ENCODE peak calls at places on chromosomes 5 and 9, in six cellular contexts. V is 8988T, S is posterior cingulate gyrus, R is Peyer's patch, U is GM19239, M is EL. B is an unnamed sample.
A peak's percentile ranks its signal among the peaks of the same experiment; 100 is the strongest.

GRCh38 chr5:174311531-174312269 is 266.2 kb downstream of the NSG2 start:
- DNase-seq in V (peak; percentile 83), S (peak; percentile 94), R (peak; percentile 77), U (peak; percentile 78), M (peak; percentile 56), B (peak; percentile 60)

GRCh38 chr5:67623078-67623477 is 426.5 kb upstream of the CD180 start:
- DNase-seq in V (no peak), S (no peak), R (no peak), U (no peak), M (no peak), B (no peak)

GRCh38 chr5:57442080-57442839 is 40.4 kb downstream of the ACTBL2 start:
- DNase-seq in V (no peak), S (no peak), R (no peak), U (no peak), M (peak; percentile 88), B (no peak)

GRCh38 chr5:166068547-166069335 is 2222.7 kb upstream of the WWC1 start:
- DNase-seq in V (no peak), S (no peak), R (no peak), U (no peak), M (no peak), B (no peak)

GRCh38 chr5:168443950-168444700 is 42.1 kb upstream of the RARS1 start:
- DNase-seq in V (no peak), S (no peak), R (no peak), U (no peak), M (no peak), B (no peak)

GRCh38 chr5:124402144-124402581 is 344.3 kb downstream of the ZNF608 start:
- DNase-seq in V (no peak), S (no peak), R (no peak), U (no peak), M (peak; percentile 60), B (no peak)

GRCh38 chr5:50767588-50767987 is 101.2 kb downstream of the PARP8 start:
- DNase-seq in V (no peak), S (no peak), R (no peak), U (no peak), M (peak; percentile 30), B (no peak)

GRCh38 chr9:135038826-135039225 is 48.6 kb upstream of the OLFM1 start:
- DNase-seq in V (no peak), S (peak; percentile 51), R (peak; percentile 12), U (no peak), M (no peak), B (no peak)

GRCh38 chr5:58407042-58407709 is 52.7 kb downstream of the PLK2 start:
- DNase-seq in V (no peak), S (no peak), R (no peak), U (no peak), M (peak; percentile 78), B (no peak)

GRCh38 chr9:114629563-114630090 is 18.5 kb downstream of the TMEM268 start:
- DNase-seq in V (no peak), S (no peak), R (no peak), U (no peak), M (no peak), B (no peak)

GRCh38 chr9:80177949-80178480 is 606.2 kb downstream of the TLE4 start:
- DNase-seq in V (no peak), S (no peak), R (no peak), U (no peak), M (peak; percentile 4), B (no peak)

GRCh38 chr5:111261610-111262009 is 37.4 kb downstream of the CAMK4 start:
- DNase-seq in V (no peak), S (no peak), R (no peak), U (no peak), M (no peak), B (no peak)

GRCh38 chr9:129071526-129072131 is 9.3 kb upstream of the DOLPP1 start:
- DNase-seq in V (no peak), S (peak; percentile 63), R (no peak), U (no peak), M (no peak), B (peak; percentile 38)

GRCh38 chr9:89442016-89442415 is 55.9 kb downstream of the SEMA4D start:
- DNase-seq in V (no peak), S (peak; percentile 14), R (no peak), U (no peak), M (no peak), B (no peak)

GRCh38 chr5:149317281-149318048 is 27.8 kb upstream of the GRPEL2 start:
- DNase-seq in V (peak; percentile 41), S (no peak), R (no peak), U (peak; percentile 36), M (peak; percentile 56), B (no peak)

GRCh38 chr9:111898331-111899096 is 1.9 kb downstream of the UGCG start:
- DNase-seq in V (no peak), S (no peak), R (no peak), U (no peak), M (no peak), B (no peak)

GRCh38 chr5:1479581-1480188 is 34.4 kb upstream of the SLC6A3 start:
- DNase-seq in V (peak; percentile 97), S (peak; percentile 75), R (no peak), U (peak; percentile 74), M (no peak), B (peak; percentile 46)

GRCh38 chr5:130400091-130400490 is 495.8 kb downstream of the CHSY3 start:
- DNase-seq in V (peak; percentile 15), S (no peak), R (no peak), U (no peak), M (peak; percentile 9), B (no peak)

GRCh38 chr5:135392256-135392655 is 6.8 kb downstream of the MACROH2A1 start:
- DNase-seq in V (no peak), S (no peak), R (no peak), U (no peak), M (peak; percentile 76), B (no peak)

GRCh38 chr9:7216004-7216821 is 458.4 kb downstream of the KDM4C start:
- DNase-seq in V (no peak), S (no peak), R (no peak), U (no peak), M (no peak), B (no peak)

GRCh38 chr9:108184941-108185340 is 670.8 kb downstream of the ACTL7B start:
- DNase-seq in V (peak; percentile 42), S (peak; percentile 83), R (no peak), U (no peak), M (peak; percentile 69), B (peak; percentile 54)

GRCh38 chr5:178993236-178993765 is 1.8 kb downstream of the GRM6 start:
- DNase-seq in V (no peak), S (no peak), R (no peak), U (no peak), M (no peak), B (no peak)